ENCODE peak calls at places on chromosomes 4 and X, in six cellular contexts. I, X, L, C, Q and J are unnamed samples. For H3K36me3, the result is how much of the 10 kb centered on the place peaks cover.

GRCh38 chr4:33649015-33649414 is 2595.3 kb downstream of the ARAP2 start:
- DNase-seq in I (peak), C (no peak), L (no peak), X (no peak), Q (no peak), J (no peak)

GRCh38 chr4:152257601-152258066 is 278.3 kb downstream of the FBXW7 start:
- DNase-seq in X (no peak), Q (no peak), L (no peak), I (no peak), C (no peak), J (peak)

GRCh38 chr4:20813698-20814097 is 113.4 kb downstream of the PACRGL start:
- DNase-seq in Q (no peak), I (no peak), L (no peak), X (no peak), C (no peak), J (no peak)

GRCh38 chrX:15854080-15854655 is 445 bp downstream of the AP1S2 start:
- DNase-seq in L (peak), I (no peak), X (peak), C (no peak), Q (peak), J (no peak)

GRCh38 chr4:27112587-27112986 is 251.9 kb downstream of the STIM2 start:
- DNase-seq in X (no peak), C (no peak), Q (no peak), I (no peak), L (no peak), J (no peak)

GRCh38 chr4:156362581-156362980 is 408.9 kb upstream of the CTSO start:
- DNase-seq in X (no peak), I (no peak), L (no peak), Q (no peak), C (no peak), J (no peak)

GRCh38 chr4:39324446-39324845 is 41.7 kb downstream of the RFC1 start:
- DNase-seq in Q (no peak), I (no peak), L (no peak), X (no peak), C (no peak), J (no peak)

GRCh38 chr4:30537462-30537861 is 182.7 kb upstream of the PCDH7 start:
- DNase-seq in X (no peak), I (peak), L (peak), C (peak), Q (no peak), J (no peak)

GRCh38 chrX:20313889-20314288 is 47.2 kb upstream of the RPS6KA3 start:
- DNase-seq in X (no peak), Q (no peak), C (no peak), L (no peak), I (no peak), J (no peak)

GRCh38 chr4:113147498-113148231 is 98.2 kb downstream of the ANK2 start:
- DNase-seq in X (no peak), Q (no peak), L (no peak), I (no peak), C (no peak), J (no peak)

GRCh38 chr4:143184217-143184502 is 557 bp upstream of the USP38 start:
- DNase-seq in X (no peak), C (no peak), Q (no peak), I (no peak), L (no peak), J (no peak)

GRCh38 chr4:143183513-143184216 is 1.1 kb upstream of the USP38 start:
- DNase-seq in Q (no peak), X (no peak), C (no peak), I (no peak), L (no peak), J (no peak)

GRCh38 chr4:143185253-143186107 is 763 bp downstream of the USP38 start:
- DNase-seq in C (no peak), I (no peak), X (peak), L (peak), Q (peak), J (no peak)

GRCh38 chr4:143186202-143186601 is 1.5 kb downstream of the USP38 start:
- DNase-seq in I (no peak), Q (no peak), L (no peak), C (no peak), X (no peak), J (no peak)

DNA sequence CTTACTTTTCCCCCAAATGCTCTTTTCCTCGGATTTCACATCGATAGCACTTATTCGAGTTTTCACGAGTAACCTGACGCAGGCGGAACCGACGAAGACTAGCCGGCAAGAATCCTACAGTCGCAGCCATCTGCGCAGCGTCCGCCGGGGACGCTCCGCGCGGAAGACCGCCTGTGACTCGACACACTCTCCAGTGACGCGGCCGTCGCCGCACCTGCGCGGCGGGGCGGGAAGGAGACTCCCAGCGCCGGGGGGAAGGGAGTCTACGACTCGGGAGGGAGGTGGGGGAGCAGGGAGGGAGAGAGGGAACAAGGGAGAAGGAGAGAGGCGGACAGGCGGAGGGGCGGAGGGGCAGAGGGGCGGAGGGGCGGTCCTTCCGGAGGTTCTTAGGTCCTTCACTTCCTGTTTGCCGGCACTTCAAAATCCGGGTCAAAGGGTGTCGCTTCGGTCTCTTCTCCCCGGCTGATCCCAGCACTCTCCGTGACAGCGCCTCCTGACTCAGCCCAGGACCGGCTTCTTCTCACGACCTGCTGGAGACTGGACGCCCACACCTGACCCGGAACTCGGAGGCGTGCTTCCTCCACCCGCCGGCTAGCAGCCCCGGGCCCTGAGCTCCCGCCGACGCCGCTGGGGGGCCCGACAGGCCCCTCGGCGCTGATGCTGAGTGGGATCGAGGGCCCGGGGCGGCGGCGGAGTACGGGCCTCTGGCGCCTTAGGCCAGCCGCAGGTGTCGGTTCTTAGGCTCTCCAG is at the start of gene USP38:
- DNase-seq in I (peak), X (peak), C (peak), L (peak), Q (peak), J (peak)
- TF ChIP-seq POLR2AphosphoS5 in I (peak), X (peak), C (peak), L (peak), Q (peak), J (peak)

GRCh38 chrX:39823424-39823823 is 274.3 kb downstream of the BCOR start:
- DNase-seq in L (no peak), C (no peak), X (no peak), Q (no peak), I (no peak), J (no peak)
- H3K36me3 ChIP-seq in L (under half), C (under half), X (under half), Q (under half), I (under half), J (under half)

GRCh38 chrX:47230136-47230868 is 2.5 kb upstream of the USP11 start:
- DNase-seq in Q (no peak), I (no peak), C (no peak), L (no peak), X (no peak), J (no peak)

GRCh38 chrX:47231167-47231566 is 1.6 kb upstream of the USP11 start:
- DNase-seq in I (no peak), L (no peak), Q (no peak), X (no peak), C (no peak), J (no peak)

GRCh38 chrX:47233333-47234113 is 714 bp downstream of the USP11 start:
- DNase-seq in Q (peak), C (peak), X (peak), L (peak), I (peak), J (peak)

GRCh38 chrX:47232803-47233332 is at the start of gene USP11:
- DNase-seq in X (peak), C (no peak), L (peak), Q (peak), I (no peak), J (no peak)

GRCh38 chrX:47232197-47232802 is 509 bp upstream of the USP11 start:
- DNase-seq in L (no peak), X (no peak), Q (no peak), I (no peak), C (no peak), J (no peak)
- TF ChIP-seq POLR2AphosphoS5 in L (no peak), X (no peak), Q (no peak), I (no peak), C (no peak), J (no peak)

GRCh38 chr4:118759481-118759880 is 74.3 kb downstream of the METTL14 start:
- DNase-seq in C (no peak), X (no peak), Q (no peak), L (no peak), I (no peak), J (no peak)

GRCh38 chr4:118761387-118762016 is 74.4 kb downstream of the SEC24D start:
- DNase-seq in C (no peak), X (no peak), Q (no peak), I (no peak), L (no peak), J (no peak)

GRCh38 chr4:118758293-118758692 is 73.1 kb downstream of the METTL14 start:
- DNase-seq in C (no peak), L (no peak), X (no peak), I (no peak), Q (no peak), J (no peak)

GRCh38 chr4:118760493-118760892 is 75.3 kb downstream of the METTL14 start:
- DNase-seq in C (no peak), X (no peak), Q (no peak), I (no peak), L (no peak), J (no peak)

GRCh38 chr4:118760092-118760491 is 74.9 kb downstream of the METTL14 start:
- DNase-seq in I (no peak), Q (no peak), C (no peak), X (no peak), L (no peak), J (no peak)
- H3K36me3 ChIP-seq in I (under half), Q (half or more), C (under half), X (under half), L (under half), J (under half)

GRCh38 chr4:145131848-145132247 is 33.7 kb downstream of the ABCE1 start:
- DNase-seq in Q (no peak), X (no peak), C (no peak), I (no peak), L (no peak), J (no peak)

GRCh38 chr4:145125396-145125795 is 27.3 kb downstream of the ABCE1 start:
- DNase-seq in C (no peak), L (no peak), X (no peak), Q (no peak), I (no peak), J (no peak)

GRCh38 chr4:145132521-145133098 is 34.5 kb downstream of the ABCE1 start:
- DNase-seq in X (no peak), C (no peak), Q (no peak), L (no peak), I (no peak), J (no peak)

GRCh38 chr4:145130130-145130529 is 32.0 kb downstream of the ABCE1 start:
- DNase-seq in C (no peak), L (no peak), Q (no peak), X (no peak), I (no peak), J (no peak)

DNA sequence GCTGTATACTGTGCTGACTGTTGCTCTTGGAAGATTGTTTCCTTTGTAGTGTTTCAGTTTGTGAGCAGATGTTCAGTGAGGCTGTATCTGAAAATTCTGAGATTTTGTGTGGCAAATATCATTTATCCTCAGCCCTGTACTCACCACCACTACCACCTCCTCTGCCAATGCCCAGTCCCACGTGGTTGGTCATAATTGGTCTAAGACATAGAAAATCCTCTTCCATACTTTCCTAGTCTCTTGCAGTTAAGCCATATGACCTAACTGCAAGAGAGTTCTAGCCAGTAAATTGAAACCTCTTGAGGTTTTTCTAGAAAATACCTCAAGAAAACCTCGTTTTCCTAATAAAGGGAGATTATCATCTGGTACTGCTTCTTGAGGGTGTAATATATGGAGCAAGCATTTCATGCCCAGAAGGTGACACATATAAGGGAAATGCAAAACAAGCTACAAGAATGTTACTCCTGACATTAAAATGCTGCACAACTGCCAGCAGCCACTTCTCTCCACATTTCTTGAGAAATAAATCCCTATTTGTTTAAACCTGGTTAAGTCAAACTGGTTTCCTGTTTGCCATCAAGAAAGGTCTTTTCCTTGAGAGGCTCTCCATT is 32.8 kb downstream of the ABCE1 start:
- DNase-seq in I (no peak), L (no peak), C (no peak), X (no peak), Q (no peak), J (no peak)
- TF ChIP-seq POLR2AphosphoS5 in I (peak), L (no peak), C (no peak), X (no peak), Q (no peak), J (no peak)

GRCh38 chr4:17578482-17578891 is 1.5 kb downstream of the LAP3 start:
- DNase-seq in I (no peak), X (no peak), L (no peak), C (no peak), Q (no peak), J (no peak)
- H3K36me3 ChIP-seq in I (under half), X (under half), L (under half), C (under half), Q (under half), J (under half)

DNA sequence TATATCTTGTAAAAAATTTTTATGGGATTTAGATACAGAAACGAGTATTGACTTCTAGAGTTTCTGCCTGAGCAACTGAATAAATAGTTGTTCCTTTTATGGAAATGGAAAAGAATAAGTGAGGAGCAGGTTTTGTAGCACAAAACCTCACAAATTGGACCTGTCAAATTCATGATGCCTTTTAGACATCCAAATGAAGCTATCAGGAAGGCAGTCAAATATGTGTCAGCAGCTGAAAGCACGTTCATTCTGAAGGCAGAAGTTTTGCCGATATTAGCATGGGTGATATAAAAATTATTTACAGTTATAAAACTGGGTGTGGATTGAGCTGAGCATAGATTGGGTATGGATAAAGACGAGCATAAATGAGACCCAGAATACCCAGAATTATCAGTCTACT is 374.0 kb downstream of the EPHA5 start:
- DNase-seq in I (no peak), L (no peak), X (no peak), C (no peak), Q (no peak), J (no peak)
- TF ChIP-seq POLR2AphosphoS5 in I (no peak), L (no peak), X (no peak), C (no peak), Q (no peak), J (no peak)

DNA sequence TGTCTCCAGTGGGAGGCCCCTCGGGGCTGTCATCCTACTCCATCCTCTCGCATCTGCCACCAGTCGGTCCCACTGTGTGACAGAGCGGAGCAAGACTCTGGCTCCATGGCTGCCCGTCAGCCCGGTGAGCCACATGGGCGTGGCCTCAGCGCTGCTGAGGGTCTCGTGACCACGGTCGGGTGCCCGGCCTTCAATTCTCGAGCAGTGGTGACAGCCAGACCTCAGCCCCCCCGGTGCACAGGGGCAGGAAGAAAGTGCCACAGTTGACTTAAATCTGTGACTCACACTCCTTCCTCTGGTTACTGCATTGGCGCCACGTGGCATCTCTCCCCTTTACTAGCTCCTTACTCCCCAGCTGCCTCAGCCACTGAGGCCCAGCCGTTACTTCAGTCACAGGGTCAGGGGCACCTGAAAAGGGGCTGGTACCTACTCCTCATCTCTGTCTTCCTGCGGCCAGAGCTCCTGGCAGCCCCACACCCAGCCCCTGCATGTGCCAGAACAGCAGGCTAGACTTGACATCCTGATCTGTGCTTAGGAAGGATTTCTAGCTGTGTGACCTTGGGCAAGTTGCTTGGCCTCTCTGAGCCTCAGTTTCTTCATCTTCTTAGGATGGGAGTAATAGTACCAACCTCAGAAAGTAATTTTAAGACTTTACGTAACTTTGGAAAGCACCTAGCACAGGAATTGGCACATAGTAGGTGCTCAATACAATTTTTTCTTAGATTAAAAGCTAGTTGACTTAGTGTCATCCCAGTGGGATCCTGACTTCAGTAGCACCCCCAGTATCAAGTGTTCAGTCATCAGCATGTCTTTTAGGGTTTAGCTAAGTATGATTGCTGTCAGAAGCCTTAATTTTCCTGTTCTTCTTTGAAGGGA is 66.1 kb downstream of the TNIP2 start:
- DNase-seq in Q (no peak), I (no peak), C (no peak), L (peak), X (no peak), J (no peak)
- H3K36me3 ChIP-seq in Q (under half), I (under half), C (under half), L (under half), X (under half), J (half or more)

DNA sequence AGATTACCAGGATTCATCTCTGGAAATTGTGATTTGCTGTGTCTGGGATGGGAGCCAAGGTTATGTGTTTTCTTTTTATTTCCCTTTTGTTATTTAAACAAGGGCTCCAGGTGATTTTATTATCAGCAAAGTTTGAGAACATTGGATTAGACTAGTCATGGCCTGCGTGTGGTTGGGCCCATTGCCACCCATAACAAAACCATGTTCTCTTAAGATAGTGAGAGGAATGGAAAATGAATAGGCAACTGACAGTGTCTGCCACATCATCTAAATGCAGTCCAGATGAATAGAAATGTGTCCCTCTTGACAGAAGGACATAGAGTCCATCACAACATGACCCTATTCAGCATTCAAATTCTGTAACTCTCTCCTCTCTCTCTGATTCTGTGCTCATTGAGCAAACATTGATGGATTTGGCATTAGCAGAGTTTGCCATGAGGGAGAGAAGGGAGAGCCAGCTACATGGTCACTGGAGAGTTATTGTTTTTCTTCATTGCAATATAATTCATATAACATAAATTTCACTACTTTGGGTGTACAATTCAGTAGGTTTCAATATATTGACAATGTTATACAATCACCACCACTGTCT is 11.7 kb downstream of the XK start:
- DNase-seq in I (no peak), L (no peak), Q (no peak), C (no peak), X (no peak), J (no peak)
- TF ChIP-seq POLR2AphosphoS5 in I (no peak), L (no peak), Q (no peak), C (no peak), X (no peak), J (no peak)

DNA sequence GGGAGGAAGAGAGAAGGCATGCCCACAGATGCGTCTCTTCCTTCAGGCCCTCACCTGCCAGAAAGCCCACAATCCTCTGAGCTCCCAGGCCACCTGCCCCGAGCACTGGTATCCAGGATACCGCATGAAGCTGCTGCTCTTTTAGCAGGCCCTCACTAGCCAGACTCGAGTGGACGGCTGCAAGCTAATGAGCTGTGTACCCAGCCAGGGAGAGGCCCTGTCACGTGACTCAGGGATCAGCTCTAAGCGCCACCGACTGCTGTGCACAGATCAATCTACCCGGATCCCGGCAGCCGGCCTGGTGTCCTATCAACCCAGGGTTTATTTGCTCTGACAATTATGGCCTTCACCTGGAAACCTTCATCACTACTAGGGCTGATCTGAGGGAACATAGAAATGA is 39.0 kb downstream of the BCOR start:
- DNase-seq in I (no peak), C (no peak), X (no peak), Q (no peak), L (peak), J (no peak)
- H3K36me3 ChIP-seq in I (under half), C (under half), X (half or more), Q (under half), L (under half), J (under half)